ENCODE peak calls at places on chromosomes 2 and 18, in four cellular contexts. K is GM18507, B is type B pancreatic cell, Z is ovary. D is an unnamed sample.

GRCh38 chr18:78589916-78590437 is 389.6 kb upstream of the SALL3 start:
- DNase-seq in K (no peak), B (no peak), Z (no peak), D (no peak)

GRCh38 chr18:77360315-77361186 is 110.9 kb downstream of the GALR1 start:
- DNase-seq in B (no peak), K (no peak), Z (no peak), D (no peak)

GRCh38 chr2:105775809-105776559 is 31.3 kb downstream of the NCK2 start:
- DNase-seq in B (no peak), Z (no peak), K (no peak), D (no peak)

GRCh38 chr2:41722668-41723369 is 325.0 kb upstream of the PKDCC start:
- DNase-seq in B (no peak), Z (peak; percentile 48), K (no peak), D (no peak)

GRCh38 chr2:46169452-46169851 is 127.8 kb upstream of the EPAS1 start:
- DNase-seq in Z (no peak), B (no peak), K (no peak), D (no peak)

GRCh38 chr18:41767960-41768359 is 187.1 kb upstream of the PIK3C3 start:
- DNase-seq in K (no peak), Z (no peak), B (no peak), D (no peak)

GRCh38 chr2:233385489-233386044 is 31.3 kb downstream of the DGKD start:
- DNase-seq in Z (no peak), B (no peak), K (peak; percentile 45), D (no peak)

GRCh38 chr2:98634406-98635092 is 26.2 kb downstream of the UNC50 start:
- DNase-seq in K (no peak), Z (no peak), B (no peak), D (no peak)

GRCh38 chr18:3653263-3653858 is 203.4 kb downstream of the TGIF1 start:
- DNase-seq in Z (no peak), B (no peak), K (no peak), D (no peak)

GRCh38 chr18:9323750-9324445 is 10.7 kb upstream of the TWSG1 start:
- DNase-seq in K (no peak), Z (no peak), B (no peak), D (no peak)

GRCh38 chr2:152201466-152201830 is 25.9 kb upstream of the STAM2 start:
- DNase-seq in K (no peak), B (no peak), Z (no peak), D (no peak)

GRCh38 chr2:64952896-64953482 is 36.2 kb upstream of the SLC1A4 start:
- DNase-seq in Z (no peak), K (no peak), B (no peak), D (no peak)

GRCh38 chr2:9681427-9681817 is 50.6 kb upstream of the YWHAQ start:
- DNase-seq in Z (no peak), B (no peak), K (no peak), D (no peak)

GRCh38 chr2:108587621-108588020 is 53.4 kb downstream of the LIMS1 start:
- DNase-seq in B (no peak), Z (peak; percentile 29), K (no peak), D (no peak)

GRCh38 chr2:64144057-64145013 is at the start of gene PELI1:
- DNase-seq in K (peak; percentile 81), B (peak; percentile 95), Z (peak; percentile 94), D (peak; percentile 59)

GRCh38 chr2:62856228-62857040 is 150.9 kb downstream of the EHBP1 start:
- DNase-seq in K (no peak), B (no peak), Z (no peak), D (no peak)

GRCh38 chr2:160062283-160063005 is at the start of gene PLA2R1:
- DNase-seq in B (peak; percentile 74), Z (peak; percentile 61), K (no peak), D (peak; percentile 15)

GRCh38 chr2:215728504-215729065 is 284.8 kb downstream of the MREG start:
- DNase-seq in K (no peak), Z (no peak), B (no peak), D (no peak)

GRCh38 chr2:10868465-10869314 is 43.0 kb upstream of the KCNF1 start:
- DNase-seq in B (no peak), Z (no peak), K (no peak), D (no peak)

D was measured in GM12891.